ENCODE peak calls at places on chromosomes 1 and 21, in eight cellular contexts. O, Y, L, Q, X, W, C and N are unnamed samples.

GRCh38 chr21:45012661-45013270 is 61.6 kb upstream of the ADARB1 start:
- DNase-seq in L (peak), W (no peak), Y (peak), O (peak), C (no peak), Q (no peak), X (peak), N (no peak)

GRCh38 chr1:88847618-88848017 is 43.7 kb downstream of the GTF2B start:
- DNase-seq in Q (no peak), O (no peak), Y (no peak), W (no peak), C (no peak), L (no peak), X (no peak), N (no peak)

GRCh38 chr1:208015255-208015654 is 104.3 kb upstream of the CD34 start:
- DNase-seq in O (no peak), Q (no peak), X (no peak), Y (no peak), C (no peak), L (no peak), W (no peak), N (no peak)

GRCh38 chr1:119740261-119740660 is 28.4 kb downstream of the HMGCS2 start:
- DNase-seq in Y (no peak), W (no peak), O (no peak), X (no peak), C (no peak), L (no peak), Q (no peak), N (no peak)

GRCh38 chr1:158329807-158330206 is 1.5 kb downstream of the CD1B start:
- DNase-seq in O (peak), Q (no peak), W (no peak), L (peak), X (peak), Y (no peak), C (no peak), N (no peak)

GRCh38 chr1:214532070-214532469 is 19.3 kb downstream of the PTPN14 start:
- DNase-seq in Y (no peak), Q (no peak), W (no peak), C (no peak), X (no peak), L (no peak), O (no peak), N (no peak)

GRCh38 chr1:153441238-153441755 is 19.2 kb downstream of the S100A7 start:
- DNase-seq in Y (no peak), X (no peak), L (no peak), C (no peak), W (no peak), Q (no peak), O (no peak), N (no peak)

GRCh38 chr1:233393084-233393840 is 65.7 kb downstream of the MAP3K21 start:
- DNase-seq in C (no peak), Y (no peak), L (peak), Q (no peak), W (no peak), X (no peak), O (no peak), N (no peak)

GRCh38 chr1:186605762-186606350 is 74.4 kb downstream of the PTGS2 start:
- DNase-seq in O (peak), W (peak), Y (no peak), X (peak), L (peak), C (no peak), Q (no peak), N (peak)

GRCh38 chr1:98702976-98703375 is 41.5 kb downstream of the SNX7 start:
- DNase-seq in W (no peak), Q (no peak), C (no peak), O (no peak), L (peak), Y (no peak), X (no peak), N (peak)

GRCh38 chr1:15386128-15386824 is 23.4 kb upstream of the EFHD2 start:
- DNase-seq in O (no peak), W (no peak), L (no peak), X (no peak), C (no peak), Q (no peak), Y (no peak), N (no peak)

GRCh38 chr21:27196651-27197050 is 229.8 kb upstream of the ADAMTS5 start:
- DNase-seq in C (no peak), Q (no peak), O (no peak), Y (no peak), W (no peak), X (no peak), L (no peak), N (no peak)

GRCh38 chr1:25807480-25808390 is 7.7 kb downstream of the SELENON start:
- DNase-seq in L (no peak), Y (no peak), O (no peak), Q (no peak), C (no peak), W (no peak), X (no peak), N (no peak)

GRCh38 chr1:238745069-238745468 is 641.3 kb upstream of the CHRM3 start:
- DNase-seq in L (no peak), C (no peak), Y (no peak), O (no peak), X (no peak), W (no peak), Q (no peak), N (no peak)

GRCh38 chr1:160400284-160400645 is at the start of gene VANGL2:
- DNase-seq in X (peak), O (peak), W (peak), Q (no peak), C (peak), L (no peak), Y (peak), N (peak)

GRCh38 chr1:104132386-104132973 is 382.8 kb downstream of the AMY1C start:
- DNase-seq in O (peak), Q (no peak), Y (no peak), W (no peak), C (no peak), X (peak), L (peak), N (peak)
- TF ChIP-seq CTCF in O (no peak), Q (no peak), Y (no peak), W (no peak), C (no peak), X (no peak), L (peak), N (peak)

DNA sequence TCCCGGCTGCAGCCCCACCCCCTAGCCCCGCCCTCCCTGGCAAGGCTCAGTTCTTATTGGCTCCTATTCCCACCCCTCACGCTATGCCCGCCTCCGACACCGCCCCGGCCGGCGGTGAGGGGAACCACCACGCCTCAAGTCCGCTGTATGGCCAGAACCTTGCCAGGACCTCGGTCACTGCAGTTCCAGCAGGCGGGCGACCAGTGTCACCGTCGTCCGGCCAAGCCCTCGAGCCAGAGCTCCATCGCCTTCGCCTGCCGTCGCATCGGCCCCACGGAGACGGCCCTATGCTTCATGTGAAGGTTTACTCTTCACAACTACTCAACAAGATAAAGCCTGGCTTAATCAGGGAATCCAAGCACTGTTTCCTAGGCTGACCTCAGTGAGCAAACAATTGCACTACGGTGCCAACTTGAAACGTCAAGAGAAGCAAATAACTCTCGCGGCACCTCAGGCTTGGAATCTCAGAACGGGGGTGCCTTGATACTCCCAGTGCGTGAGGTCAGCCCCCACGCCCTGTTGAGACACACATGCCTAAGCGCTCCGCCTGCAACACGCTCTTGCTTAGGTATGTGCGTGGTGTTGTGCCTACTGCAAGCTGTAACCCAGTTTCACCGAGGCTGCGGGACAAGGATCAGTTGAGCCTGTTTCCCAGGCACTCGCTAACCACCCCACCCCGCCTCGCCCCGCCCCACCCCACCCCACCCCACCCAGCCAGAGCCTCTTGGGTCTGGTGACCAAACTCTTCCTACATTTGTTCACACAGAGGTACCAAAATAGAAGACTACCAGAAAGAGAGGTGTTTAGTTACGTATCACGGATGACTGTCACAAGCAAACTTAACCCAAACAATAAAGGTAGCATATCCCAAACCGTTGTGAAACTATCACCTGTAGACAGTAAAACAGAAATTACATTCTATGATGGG is 498 bp upstream of the DENND2C start:
- DNase-seq in C (peak), X (peak), O (peak), Q (peak), L (peak), W (peak), Y (peak), N (peak)
- TF ChIP-seq CTCF in C (no peak), X (no peak), O (no peak), Q (peak), L (no peak), W (no peak), Y (peak), N (no peak)

GRCh38 chr1:6396998-6397397 is 3.4 kb upstream of the ACOT7 start:
- DNase-seq in W (no peak), Q (no peak), L (no peak), Y (no peak), X (no peak), O (no peak), C (no peak), N (no peak)
- TF ChIP-seq CTCF in W (no peak), Q (no peak), L (peak), Y (no peak), X (no peak), O (peak), C (no peak), N (no peak)

GRCh38 chr21:25872271-25872670 is 137.5 kb downstream of the GABPA start:
- DNase-seq in W (no peak), Q (no peak), L (no peak), Y (no peak), X (no peak), C (no peak), O (no peak), N (no peak)

GRCh38 chr21:25870084-25870483 is 135.3 kb downstream of the GABPA start:
- DNase-seq in W (no peak), O (no peak), Y (no peak), X (no peak), L (no peak), C (no peak), Q (no peak), N (no peak)

GRCh38 chr21:25867041-25867440 is 132.3 kb downstream of the GABPA start:
- DNase-seq in X (no peak), W (no peak), O (no peak), L (no peak), Y (no peak), Q (no peak), C (no peak), N (no peak)

GRCh38 chr21:25871566-25871965 is 136.8 kb downstream of the GABPA start:
- DNase-seq in C (no peak), O (peak), Y (no peak), W (no peak), X (peak), Q (no peak), L (peak), N (no peak)
- TF ChIP-seq CTCF in C (no peak), O (no peak), Y (no peak), W (no peak), X (peak), Q (no peak), L (peak), N (peak)

DNA sequence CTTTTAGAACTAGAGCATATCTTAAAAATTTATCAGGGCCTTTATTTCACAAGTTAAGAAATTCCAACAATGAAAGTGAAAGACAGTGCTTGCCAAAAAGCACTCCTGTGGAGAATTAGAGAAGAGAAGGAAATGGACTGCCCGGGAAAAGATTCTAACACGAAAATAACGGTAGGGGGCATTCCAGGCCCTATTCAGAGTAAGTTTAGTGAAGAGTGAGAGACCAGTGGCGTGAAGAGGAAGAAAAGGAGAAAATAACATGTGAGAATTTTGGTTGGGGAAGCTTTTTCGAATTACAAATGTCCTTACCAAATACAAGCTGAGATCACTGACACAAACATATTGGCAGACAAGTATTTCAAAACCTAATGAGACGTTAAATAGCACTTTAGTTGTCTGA is 38.4 kb upstream of the RBM34 start:
- DNase-seq in O (peak), X (no peak), Y (no peak), Q (no peak), L (peak), W (no peak), C (no peak), N (peak)
- TF ChIP-seq CTCF in O (peak), X (no peak), Y (no peak), Q (peak), L (peak), W (no peak), C (no peak), N (peak)

GRCh38 chr1:221983444-221983843 is 241.6 kb upstream of the DUSP10 start:
- DNase-seq in Y (no peak), O (no peak), X (no peak), L (peak), C (no peak), W (no peak), Q (no peak), N (no peak)

DNA sequence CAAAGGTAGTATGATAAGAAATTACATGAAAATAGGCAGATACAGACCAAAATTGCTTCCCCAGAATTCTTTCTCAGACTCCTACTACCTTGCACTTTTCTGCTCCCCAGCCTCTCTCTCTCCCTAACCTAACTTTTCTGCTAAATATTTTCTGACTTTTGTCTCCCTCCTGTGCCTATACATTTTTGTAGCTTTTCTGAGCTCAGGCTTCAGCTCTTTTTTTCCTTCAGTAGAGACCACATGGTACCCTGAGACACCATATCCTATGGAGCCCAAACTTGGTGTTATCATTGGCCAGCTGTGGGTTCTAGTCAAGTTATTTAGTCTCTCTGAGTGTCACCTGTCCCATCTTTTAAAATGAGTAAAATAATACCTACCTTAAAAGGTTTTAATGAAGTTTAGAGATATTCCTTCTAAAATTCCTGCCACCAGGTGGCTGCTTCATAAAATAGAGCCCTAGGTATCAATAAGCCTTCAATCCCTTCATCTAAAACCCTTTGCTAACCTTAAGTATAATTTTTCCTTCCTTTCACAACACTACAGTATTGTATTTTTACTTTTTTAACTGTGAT is 237.7 kb upstream of the DUSP10 start:
- DNase-seq in Q (no peak), L (peak), C (no peak), Y (no peak), X (no peak), W (no peak), O (no peak), N (peak)
- TF ChIP-seq CTCF in Q (no peak), L (peak), C (no peak), Y (no peak), X (peak), W (no peak), O (peak), N (peak)

GRCh38 chr1:20164694-20165202 is 21.1 kb upstream of the UBXN10 start:
- DNase-seq in O (no peak), Y (no peak), C (no peak), W (no peak), Q (no peak), L (no peak), X (no peak), N (no peak)

GRCh38 chr1:20165522-20165951 is 20.4 kb upstream of the UBXN10 start:
- DNase-seq in O (peak), C (no peak), Y (no peak), X (no peak), Q (no peak), W (no peak), L (peak), N (no peak)

GRCh38 chr1:20168547-20169491 is 17.1 kb upstream of the UBXN10 start:
- DNase-seq in X (no peak), W (no peak), C (no peak), Q (no peak), O (no peak), Y (no peak), L (no peak), N (no peak)

GRCh38 chr1:20167126-20167525 is 18.8 kb upstream of the UBXN10 start:
- DNase-seq in L (peak), W (no peak), Y (no peak), C (no peak), O (no peak), Q (no peak), X (no peak), N (no peak)

DNA sequence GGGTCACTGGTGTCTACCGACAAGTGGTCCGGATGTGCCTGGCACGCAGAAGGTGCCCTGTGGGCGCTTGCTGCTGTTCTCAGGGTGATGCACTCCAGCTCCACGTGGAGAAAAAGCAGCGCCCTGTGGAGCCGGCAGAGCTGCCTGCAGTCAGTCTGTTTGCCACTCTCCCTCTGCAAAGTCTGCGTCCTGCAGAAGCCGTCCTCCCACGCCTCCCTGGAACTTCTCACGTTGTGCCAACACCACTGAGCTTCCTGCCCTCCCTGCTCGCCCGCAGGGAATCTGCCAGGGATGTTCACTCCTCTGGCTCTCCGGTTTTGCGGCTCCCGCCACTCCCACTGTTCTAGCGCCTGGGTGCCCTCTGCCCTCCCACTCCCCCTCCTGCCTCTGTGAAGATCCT is 19.8 kb upstream of the UBXN10 start:
- DNase-seq in Y (no peak), W (no peak), C (peak), L (peak), Q (no peak), O (no peak), X (no peak), N (no peak)
- TF ChIP-seq CTCF in Y (no peak), W (no peak), C (no peak), L (no peak), Q (no peak), O (no peak), X (no peak), N (no peak)